ENCODE peak calls at places on chromosome 15, in seven cellular contexts. H, F, J, A, O, Q and T are unnamed samples.
A peak's percentile ranks its signal among the peaks of the same experiment; 100 is the strongest.

GRCh38 chr15:65801229-65801813 is 9.2 kb upstream of the DENND4A start:
- DNase-seq in H (no peak), F (no peak), J (no peak), A (no peak), O (no peak), Q (no peak), T (no peak)

GRCh38 chr15:96342611-96343528 is 12.4 kb downstream of the NR2F2 start:
- DNase-seq in H (no peak), F (no peak), J (no peak), A (no peak), O (no peak), Q (no peak), T (no peak)

GRCh38 chr15:99174567-99174966 is 69.7 kb downstream of the SYNM start:
- DNase-seq in H (no peak), F (no peak), J (no peak), A (no peak), O (no peak), Q (no peak), T (no peak)

GRCh38 chr15:40333922-40334492 is 6.7 kb downstream of the CCDC9B start:
- DNase-seq in H (no peak), F (no peak), J (no peak), A (peak; percentile 39), O (no peak), Q (no peak), T (no peak)

GRCh38 chr15:40985541-40986330 is 32.5 kb downstream of the CHAC1 start:
- DNase-seq in H (no peak), F (no peak), J (no peak), A (no peak), O (no peak), Q (no peak), T (no peak)

GRCh38 chr15:52427804-52428203 is 100.9 kb downstream of the MYO5A start:
- DNase-seq in H (no peak), F (peak; percentile 2), J (peak; percentile 59), A (no peak), O (no peak), Q (peak; percentile 9), T (peak; percentile 56)

GRCh38 chr15:66580643-66581042 is 14.8 kb upstream of the LCTL start:
- DNase-seq in H (no peak), F (no peak), J (no peak), A (no peak), O (no peak), Q (no peak), T (peak; percentile 13)

GRCh38 chr15:73985101-73985873 is 6.8 kb downstream of the STOML1 start:
- DNase-seq in H (no peak), F (no peak), J (no peak), A (no peak), O (no peak), Q (peak; percentile 48), T (no peak)

GRCh38 chr15:56758770-56759449 is 25.6 kb upstream of the ZNF280D start:
- DNase-seq in H (no peak), F (no peak), J (no peak), A (no peak), O (no peak), Q (no peak), T (no peak)

GRCh38 chr15:39115379-39116057 is 465.4 kb upstream of the THBS1 start:
- DNase-seq in H (no peak), F (no peak), J (no peak), A (no peak), O (no peak), Q (no peak), T (no peak)

GRCh38 chr15:39084683-39085530 is 496.0 kb upstream of the THBS1 start:
- DNase-seq in H (no peak), F (no peak), J (no peak), A (peak; percentile 15), O (no peak), Q (peak; percentile 40), T (peak; percentile 70)

GRCh38 chr15:93451265-93451664 is 362.3 kb upstream of the RGMA start:
- DNase-seq in H (no peak), F (no peak), J (no peak), A (no peak), O (no peak), Q (no peak), T (peak; percentile 5)

GRCh38 chr15:49723981-49724380 is 103.1 kb downstream of the DTWD1 start:
- DNase-seq in H (no peak), F (no peak), J (no peak), A (no peak), O (no peak), Q (no peak), T (no peak)

GRCh38 chr15:98914626-98915025 is 93.0 kb downstream of the PGPEP1L start:
- DNase-seq in H (no peak), F (no peak), J (peak; percentile 93), A (no peak), O (no peak), Q (peak; percentile 49), T (peak; percentile 39)

GRCh38 chr15:23069496-23070166 is 30.3 kb upstream of the TUBGCP5 start:
- DNase-seq in H (no peak), F (peak; percentile 28), J (no peak), A (no peak), O (no peak), Q (no peak), T (no peak)

GRCh38 chr15:90871716-90872480 is 3.5 kb downstream of the FURIN start:
- DNase-seq in H (no peak), F (no peak), J (no peak), A (no peak), O (no peak), Q (no peak), T (no peak)

GRCh38 chr15:68192117-68192516 is 13.0 kb downstream of the CALML4 start:
- DNase-seq in H (no peak), F (no peak), J (no peak), A (no peak), O (no peak), Q (no peak), T (no peak)

GRCh38 chr15:60128000-60128376 is 123.9 kb downstream of the FOXB1 start:
- DNase-seq in H (no peak), F (no peak), J (no peak), A (no peak), O (no peak), Q (no peak), T (no peak)

GRCh38 chr15:29044506-29044905 is 158.7 kb downstream of the APBA2 start:
- DNase-seq in H (no peak), F (no peak), J (no peak), A (no peak), O (no peak), Q (no peak), T (peak; percentile 45)

GRCh38 chr15:57158589-57158988 is 217.7 kb upstream of the CGNL1 start:
- DNase-seq in H (no peak), F (no peak), J (no peak), A (peak; percentile 67), O (no peak), Q (no peak), T (no peak)

GRCh38 chr15:51688863-51689262 is 7.6 kb downstream of the SCG3 start:
- DNase-seq in H (no peak), F (no peak), J (no peak), A (no peak), O (no peak), Q (no peak), T (no peak)

GRCh38 chr15:83061680-83062079 is 5.4 kb downstream of the BTBD1 start:
- DNase-seq in H (no peak), F (no peak), J (peak; percentile 34), A (no peak), O (no peak), Q (no peak), T (peak; percentile 48)

GRCh38 chr15:58604455-58604923 is 145.0 kb downstream of the ADAM10 start:
- DNase-seq in H (no peak), F (no peak), J (no peak), A (no peak), O (no peak), Q (no peak), T (no peak)

GRCh38 chr15:39154136-39154770 is 426.6 kb upstream of the THBS1 start:
- DNase-seq in H (no peak), F (no peak), J (no peak), A (no peak), O (no peak), Q (no peak), T (no peak)

GRCh38 chr15:72379856-72380255 is 4.0 kb upstream of the HEXA start:
- DNase-seq in H (no peak), F (no peak), J (no peak), A (no peak), O (no peak), Q (no peak), T (no peak)

GRCh38 chr15:72380743-72381142 is 4.9 kb upstream of the HEXA start:
- DNase-seq in H (no peak), F (no peak), J (no peak), A (no peak), O (no peak), Q (no peak), T (no peak)

GRCh38 chr15:72375501-72375845 is 341 bp downstream of the HEXA start:
- DNase-seq in H (no peak), F (no peak), J (no peak), A (no peak), O (no peak), Q (no peak), T (no peak)

GRCh38 chr15:72375846-72376581 is at the start of gene HEXA:
- DNase-seq in H (peak; percentile 93), F (peak; percentile 81), J (peak; percentile 78), A (peak; percentile 95), O (peak; percentile 94), Q (peak; percentile 59), T (peak; percentile 87)
- TF ChIP-seq CTCF in H (no peak), F (no peak), J (no peak), A (no peak), O (no peak), Q (no peak), T (no peak)

DNA sequence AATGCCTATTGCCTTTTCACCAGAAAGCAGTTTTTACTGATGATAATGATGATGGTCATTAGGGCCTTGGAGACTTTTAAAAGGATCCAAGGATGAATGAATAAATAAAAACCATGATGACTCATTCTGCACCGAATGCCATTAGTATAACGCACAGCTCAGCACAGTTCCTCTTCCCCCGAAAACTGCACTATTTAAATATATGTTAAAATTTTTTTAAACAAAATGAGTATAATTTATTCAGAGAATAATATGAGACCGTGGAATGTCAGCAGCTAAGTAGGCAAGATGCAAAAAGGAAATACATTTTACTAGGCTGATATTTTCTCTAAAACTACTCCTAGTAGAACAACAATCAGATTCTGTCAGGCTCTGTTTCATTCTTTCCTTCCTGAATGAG is 83.4 kb upstream of the NANOGP8 start:
- DNase-seq in H (no peak), F (no peak), J (peak; percentile 46), A (no peak), O (no peak), Q (peak; percentile 36), T (peak; percentile 48)
- H3K4me3 ChIP-seq in H (no peak overlapping the region), F (no peak overlapping the region), J (no peak overlapping the region), A (no peak overlapping the region), O (no peak overlapping the region), Q (no peak overlapping the region), T (no peak overlapping the region)

DNA sequence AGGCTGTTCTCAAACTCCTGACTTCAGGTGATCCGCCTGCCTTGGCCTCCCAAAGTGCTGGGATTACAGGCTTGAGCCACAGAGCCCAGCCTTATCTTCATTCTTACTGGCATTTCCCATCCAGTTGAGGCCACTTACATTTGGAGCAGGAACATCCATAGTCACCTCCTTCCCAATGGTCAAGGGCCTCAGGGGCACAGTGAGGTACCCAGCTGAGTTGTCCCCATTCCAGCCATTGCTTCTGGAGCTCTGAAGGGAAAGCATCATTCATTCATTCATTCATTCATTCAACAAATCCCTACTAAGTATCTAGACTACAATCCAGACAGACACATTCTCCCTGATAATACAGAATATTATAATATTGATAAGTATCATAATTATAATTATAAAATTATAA is 12.2 kb downstream of the PLA2G4D start:
- DNase-seq in H (no peak), F (no peak), J (no peak), A (no peak), O (no peak), Q (no peak), T (no peak)
- TF ChIP-seq CTCF in H (no peak), F (no peak), J (no peak), A (no peak), O (no peak), Q (no peak), T (no peak)

GRCh38 chr15:71294636-71295241 is 179.5 kb downstream of the THSD4 start:
- DNase-seq in H (no peak), F (peak; percentile 84), J (peak; percentile 92), A (no peak), O (no peak), Q (peak; percentile 87), T (peak; percentile 83)
- H3K4me3 ChIP-seq in H (no peak overlapping the region), F (peak overlapping the region; percentile 1), J (no peak overlapping the region), A (no peak overlapping the region), O (no peak overlapping the region), Q (no peak overlapping the region), T (no peak overlapping the region)